ENCODE peak calls at places on chromosomes 11 and 22, in four cellular contexts. One of them, this sample, is unnamed.

GRCh38 chr11:9765320-9766101 is 101.6 kb downstream of the SWAP70 start:
- DNase-seq in endothelial cell of umbilical vein: peak; percentile 92
- DNase-seq in GM23338: peak; percentile 64
- DNase-seq in HCT116: no peak
- DNase-seq in this sample: no peak

GRCh38 chr11:18485905-18486528 is 30.4 kb downstream of the LDHAL6A start:
- DNase-seq in GM23338: no peak
- DNase-seq in HCT116: no peak
- DNase-seq in endothelial cell of umbilical vein: no peak
- DNase-seq in this sample: no peak

GRCh38 chr11:416757-417621 is 2.2 kb upstream of the SIGIRR start:
- DNase-seq in HCT116: no peak
- DNase-seq in endothelial cell of umbilical vein: peak; percentile 18
- DNase-seq in GM23338: peak; percentile 93
- DNase-seq in this sample: no peak

GRCh38 chr11:44036811-44037657 is 10.7 kb upstream of the ACCSL start:
- DNase-seq in GM23338: peak; percentile 96
- DNase-seq in HCT116: peak; percentile 61
- DNase-seq in endothelial cell of umbilical vein: peak; percentile 65
- DNase-seq in this sample: peak; percentile 42

GRCh38 chr22:35400335-35400680 is 368 bp downstream of the MCM5 start:
- DNase-seq in endothelial cell of umbilical vein: no peak
- DNase-seq in GM23338: peak; percentile 54
- DNase-seq in HCT116: no peak
- DNase-seq in this sample: no peak

GRCh38 chr11:312092-312816 is 1.6 kb upstream of the IFITM1 start:
- DNase-seq in endothelial cell of umbilical vein: no peak
- DNase-seq in HCT116: no peak
- DNase-seq in GM23338: no peak
- DNase-seq in this sample: no peak

GRCh38 chr22:39041908-39042307 is 1.2 kb downstream of the APOBEC3F start:
- DNase-seq in GM23338: no peak
- DNase-seq in endothelial cell of umbilical vein: no peak
- DNase-seq in HCT116: no peak
- DNase-seq in this sample: no peak

GRCh38 chr11:13118194-13118593 is 109.1 kb downstream of the RASSF10 start:
- DNase-seq in GM23338: no peak
- DNase-seq in endothelial cell of umbilical vein: peak; percentile 79
- DNase-seq in HCT116: peak; percentile 78
- DNase-seq in this sample: no peak

GRCh38 chr22:42164901-42165300 is 34.3 kb upstream of the CYP2D6 start:
- DNase-seq in HCT116: no peak
- DNase-seq in GM23338: no peak
- DNase-seq in endothelial cell of umbilical vein: no peak
- DNase-seq in this sample: no peak

GRCh38 chr11:111976614-111977140 is 39.5 kb downstream of the DIXDC1 start:
- DNase-seq in HCT116: no peak
- DNase-seq in endothelial cell of umbilical vein: no peak
- DNase-seq in GM23338: peak; percentile 78
- DNase-seq in this sample: no peak

GRCh38 chr11:1194977-1195689 is 27.7 kb upstream of the MUC5B start:
- DNase-seq in HCT116: no peak
- DNase-seq in GM23338: no peak
- DNase-seq in endothelial cell of umbilical vein: no peak
- DNase-seq in this sample: no peak

GRCh38 chr11:59186130-59186594 is 14.2 kb downstream of the DTX4 start:
- DNase-seq in endothelial cell of umbilical vein: peak; percentile 3
- DNase-seq in GM23338: peak; percentile 72
- DNase-seq in HCT116: peak; percentile 57
- DNase-seq in this sample: no peak

GRCh38 chr11:83881428-83881827 is 595.3 kb upstream of the CCDC90B start:
- DNase-seq in endothelial cell of umbilical vein: no peak
- DNase-seq in GM23338: no peak
- DNase-seq in HCT116: no peak
- DNase-seq in this sample: no peak

GRCh38 chr11:74520316-74520715 is 26.8 kb upstream of the LIPT2 start:
- DNase-seq in HCT116: no peak
- DNase-seq in endothelial cell of umbilical vein: no peak
- DNase-seq in GM23338: no peak
- DNase-seq in this sample: no peak

GRCh38 chr11:13098890-13099289 is 89.8 kb downstream of the RASSF10 start:
- DNase-seq in HCT116: no peak
- DNase-seq in endothelial cell of umbilical vein: no peak
- DNase-seq in GM23338: peak; percentile 1
- DNase-seq in this sample: no peak

GRCh38 chr11:78139422-78140391 is at the start of gene ALG8:
- DNase-seq in HCT116: peak; percentile 85
- DNase-seq in endothelial cell of umbilical vein: peak; percentile 99
- DNase-seq in GM23338: peak; percentile 98
- DNase-seq in this sample: peak; percentile 78

GRCh38 chr22:30289980-30290313 is 642 bp upstream of the CASTOR1 start:
- DNase-seq in endothelial cell of umbilical vein: no peak
- DNase-seq in GM23338: peak; percentile 75
- DNase-seq in HCT116: no peak
- DNase-seq in this sample: no peak

GRCh38 chr22:50119169-50119767 is 29.5 kb downstream of the MOV10L1 start:
- DNase-seq in HCT116: no peak
- DNase-seq in GM23338: no peak
- DNase-seq in endothelial cell of umbilical vein: no peak
- DNase-seq in this sample: no peak

GRCh38 chr22:43828711-43829447 is 16.8 kb upstream of the EFCAB6 start:
- DNase-seq in HCT116: no peak
- DNase-seq in GM23338: peak; percentile 65
- DNase-seq in endothelial cell of umbilical vein: no peak
- DNase-seq in this sample: no peak

GRCh38 chr22:49308300-49308699 is 519.4 kb downstream of the BRD1 start:
- DNase-seq in HCT116: no peak
- DNase-seq in endothelial cell of umbilical vein: no peak
- DNase-seq in GM23338: no peak
- DNase-seq in this sample: no peak

DNA sequence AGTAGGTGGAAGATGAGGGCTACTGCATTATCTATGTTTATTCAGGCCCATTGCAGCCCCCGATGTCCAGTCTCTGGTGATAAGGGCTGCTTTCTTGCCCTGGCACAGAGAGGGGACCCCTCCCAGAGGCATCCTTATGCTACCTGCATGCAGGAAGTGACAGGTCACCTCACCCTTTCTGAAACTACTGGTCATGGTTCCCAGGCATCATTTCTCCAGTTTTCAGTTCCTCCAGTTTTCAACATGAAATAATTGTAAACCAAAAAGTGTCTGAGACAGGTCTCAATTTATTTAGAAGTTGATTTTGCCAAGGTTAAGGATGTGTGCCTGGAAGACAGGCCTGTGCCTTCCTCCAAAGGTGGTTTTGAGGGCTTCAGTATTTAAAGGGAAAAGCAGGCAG is 57.0 kb downstream of the CTTN start:
- DNase-seq in GM23338: no peak
- DNase-seq in endothelial cell of umbilical vein: no peak
- DNase-seq in HCT116: no peak
- DNase-seq in this sample: no peak
- TF ChIP-seq POLR2AphosphoS5 in GM23338: no peak
- TF ChIP-seq POLR2AphosphoS5 in endothelial cell of umbilical vein: no peak
- TF ChIP-seq POLR2AphosphoS5 in HCT116: no peak
- TF ChIP-seq POLR2AphosphoS5 in this sample: no peak

GRCh38 chr22:19019679-19020032 is 83.6 kb upstream of the PRODH start:
- DNase-seq in HCT116: no peak
- DNase-seq in endothelial cell of umbilical vein: no peak
- DNase-seq in GM23338: no peak
- DNase-seq in this sample: no peak

GRCh38 chr22:19019029-19019678 is 83.1 kb upstream of the PRODH start:
- DNase-seq in HCT116: no peak
- DNase-seq in GM23338: no peak
- DNase-seq in endothelial cell of umbilical vein: no peak
- DNase-seq in this sample: no peak

GRCh38 chr22:19018256-19018655 is 82.2 kb upstream of the PRODH start:
- DNase-seq in endothelial cell of umbilical vein: no peak
- DNase-seq in GM23338: no peak
- DNase-seq in HCT116: no peak
- DNase-seq in this sample: no peak

DNA sequence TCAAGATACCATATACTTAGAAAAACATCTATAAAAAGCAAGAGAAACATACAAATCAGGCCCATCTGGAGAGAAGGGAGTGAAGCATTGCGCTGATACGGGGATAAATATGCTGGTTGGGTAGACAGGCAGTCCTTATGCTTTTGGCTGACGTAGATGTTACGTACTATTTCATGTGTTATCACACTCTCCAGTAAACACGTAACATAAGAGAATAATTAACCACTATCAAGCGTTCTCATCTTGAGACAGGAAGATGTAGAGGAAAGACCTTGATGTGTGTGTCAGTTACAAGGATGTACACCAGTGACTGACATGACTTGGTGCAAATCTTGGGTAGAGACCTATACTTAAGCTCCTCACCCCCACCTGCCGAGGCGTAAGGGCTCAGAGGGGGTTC is 86.7 kb upstream of the PRODH start:
- DNase-seq in endothelial cell of umbilical vein: no peak
- DNase-seq in HCT116: no peak
- DNase-seq in GM23338: no peak
- DNase-seq in this sample: no peak
- TF ChIP-seq EZH2 in endothelial cell of umbilical vein: no peak
- TF ChIP-seq EZH2 in HCT116: no peak
- TF ChIP-seq EZH2 in GM23338: no peak
- TF ChIP-seq EZH2 in this sample: no peak

GRCh38 chr11:3015796-3016195 is 23.7 kb upstream of the NAP1L4 start:
- DNase-seq in HCT116: no peak
- DNase-seq in endothelial cell of umbilical vein: no peak
- DNase-seq in GM23338: no peak
- DNase-seq in this sample: no peak
- TF ChIP-seq POLR2AphosphoS5 in HCT116: peak; percentile 9
- TF ChIP-seq POLR2AphosphoS5 in endothelial cell of umbilical vein: no peak
- TF ChIP-seq POLR2AphosphoS5 in GM23338: no peak
- TF ChIP-seq POLR2AphosphoS5 in this sample: no peak

GRCh38 chr22:20397498-20397897 is 3.5 kb downstream of the ZNF74 start:
- DNase-seq in HCT116: no peak
- DNase-seq in GM23338: no peak
- DNase-seq in endothelial cell of umbilical vein: no peak
- DNase-seq in this sample: no peak
- TF ChIP-seq EZH2 in HCT116: no peak
- TF ChIP-seq EZH2 in GM23338: no peak
- TF ChIP-seq EZH2 in endothelial cell of umbilical vein: no peak
- TF ChIP-seq EZH2 in this sample: no peak

GRCh38 chr22:19178065-19178658 is 374 bp downstream of the SLC25A1 start:
- DNase-seq in HCT116: no peak
- DNase-seq in GM23338: peak; percentile 67
- DNase-seq in endothelial cell of umbilical vein: peak; percentile 46
- DNase-seq in this sample: no peak
- TF ChIP-seq POLR2AphosphoS5 in HCT116: no peak
- TF ChIP-seq POLR2AphosphoS5 in GM23338: peak; percentile 34
- TF ChIP-seq POLR2AphosphoS5 in endothelial cell of umbilical vein: no peak
- TF ChIP-seq POLR2AphosphoS5 in this sample: no peak

GRCh38 chr11:14655435-14655834 is 11.8 kb downstream of the PDE3B start:
- DNase-seq in HCT116: no peak
- DNase-seq in GM23338: no peak
- DNase-seq in endothelial cell of umbilical vein: no peak
- DNase-seq in this sample: no peak
- TF ChIP-seq EZH2 in HCT116: no peak
- TF ChIP-seq EZH2 in GM23338: no peak
- TF ChIP-seq EZH2 in endothelial cell of umbilical vein: no peak
- TF ChIP-seq EZH2 in this sample: no peak